ENCODE peak calls at places on chromosomes 13 and 19, in six cellular contexts. U, Y, I, A, Q and O are unnamed samples.
A peak's percentile ranks its signal among the peaks of the same experiment; 100 is the strongest.

GRCh38 chr13:94673841-94674240 is 38.5 kb downstream of the SOX21 start:
- DNase-seq in U (no peak), Y (no peak), I (no peak), A (no peak), Q (no peak), O (no peak)

GRCh38 chr13:39415003-39415402 is 188.0 kb downstream of the LHFPL6 start:
- DNase-seq in U (peak; percentile 31), Y (no peak), I (no peak), A (no peak), Q (no peak), O (no peak)

GRCh38 chr13:43804461-43805070 is 17.8 kb upstream of the ENOX1 start:
- DNase-seq in U (no peak), Y (no peak), I (peak; percentile 44), A (no peak), Q (peak; percentile 76), O (no peak)

GRCh38 chr13:113975416-113975815 is 1.5 kb upstream of the C13orf46 start:
- DNase-seq in U (no peak), Y (no peak), I (no peak), A (no peak), Q (no peak), O (no peak)

GRCh38 chr13:112510987-112511715 is 76.8 kb downstream of the TUBGCP3 start:
- DNase-seq in U (no peak), Y (no peak), I (no peak), A (no peak), Q (no peak), O (no peak)

GRCh38 chr13:73215807-73216206 is 157.0 kb downstream of the KLF5 start:
- DNase-seq in U (no peak), Y (peak; percentile 38), I (no peak), A (peak; percentile 74), Q (no peak), O (peak; percentile 84)

GRCh38 chr19:44476559-44477408 is 23.5 kb downstream of the ZNF180 start:
- DNase-seq in U (no peak), Y (no peak), I (no peak), A (no peak), Q (peak; percentile 6), O (no peak)

GRCh38 chr19:18946918-18947317 is 5.9 kb upstream of the HOMER3 start:
- DNase-seq in U (no peak), Y (no peak), I (no peak), A (no peak), Q (no peak), O (no peak)

GRCh38 chr13:20351279-20352022 is 119.3 kb upstream of the GJB6 start:
- DNase-seq in U (no peak), Y (no peak), I (peak; percentile 26), A (peak; percentile 59), Q (no peak), O (peak; percentile 72)

GRCh38 chr19:47309608-47310007 is at the start of gene C5AR1:
- DNase-seq in U (no peak), Y (no peak), I (no peak), A (no peak), Q (no peak), O (no peak)

GRCh38 chr13:66635526-66635925 is 594.6 kb downstream of the PCDH9 start:
- DNase-seq in U (no peak), Y (no peak), I (peak; percentile 68), A (peak; percentile 64), Q (no peak), O (peak; percentile 48)

GRCh38 chr13:80469841-80470378 is 129.0 kb upstream of the SPRY2 start:
- DNase-seq in U (no peak), Y (no peak), I (no peak), A (no peak), Q (no peak), O (no peak)

GRCh38 chr13:114059946-114060860 is 72.2 kb downstream of the RASA3 start:
- DNase-seq in U (no peak), Y (no peak), I (no peak), A (no peak), Q (no peak), O (no peak)

GRCh38 chr13:30763786-30764440 is 28.6 kb downstream of the ALOX5AP start:
- DNase-seq in U (no peak), Y (no peak), I (no peak), A (no peak), Q (no peak), O (no peak)

GRCh38 chr13:27476943-27477681 is 26.7 kb upstream of the MTIF3 start:
- DNase-seq in U (no peak), Y (peak; percentile 76), I (peak; percentile 6), A (no peak), Q (no peak), O (no peak)

GRCh38 chr19:19388568-19389555 is 16.6 kb upstream of the GATAD2A start:
- DNase-seq in U (no peak), Y (no peak), I (no peak), A (no peak), Q (no peak), O (no peak)

GRCh38 chr19:18292810-18293641 is 11.6 kb upstream of the JUND start:
- DNase-seq in U (peak; percentile 95), Y (peak; percentile 71), I (no peak), A (no peak), Q (peak; percentile 84), O (no peak)

GRCh38 chr13:48292650-48293049 is 10.9 kb upstream of the RB1 start:
- DNase-seq in U (no peak), Y (no peak), I (no peak), A (no peak), Q (no peak), O (no peak)

GRCh38 chr13:48294670-48295069 is 8.9 kb upstream of the RB1 start:
- DNase-seq in U (no peak), Y (no peak), I (no peak), A (no peak), Q (no peak), O (no peak)

GRCh38 chr13:48296528-48296927 is 7.0 kb upstream of the RB1 start:
- DNase-seq in U (no peak), Y (no peak), I (no peak), A (no peak), Q (no peak), O (no peak)

GRCh38 chr13:48297131-48297786 is 6.3 kb upstream of the RB1 start:
- DNase-seq in U (no peak), Y (no peak), I (no peak), A (no peak), Q (no peak), O (no peak)

GRCh38 chr13:48295271-48295670 is 8.3 kb upstream of the RB1 start:
- DNase-seq in U (no peak), Y (no peak), I (no peak), A (no peak), Q (no peak), O (no peak)
- H3K4me3 ChIP-seq in U (no peak overlapping the region), Y (no peak overlapping the region), I (no peak overlapping the region), A (no peak overlapping the region), Q (no peak overlapping the region), O (no peak overlapping the region)

DNA sequence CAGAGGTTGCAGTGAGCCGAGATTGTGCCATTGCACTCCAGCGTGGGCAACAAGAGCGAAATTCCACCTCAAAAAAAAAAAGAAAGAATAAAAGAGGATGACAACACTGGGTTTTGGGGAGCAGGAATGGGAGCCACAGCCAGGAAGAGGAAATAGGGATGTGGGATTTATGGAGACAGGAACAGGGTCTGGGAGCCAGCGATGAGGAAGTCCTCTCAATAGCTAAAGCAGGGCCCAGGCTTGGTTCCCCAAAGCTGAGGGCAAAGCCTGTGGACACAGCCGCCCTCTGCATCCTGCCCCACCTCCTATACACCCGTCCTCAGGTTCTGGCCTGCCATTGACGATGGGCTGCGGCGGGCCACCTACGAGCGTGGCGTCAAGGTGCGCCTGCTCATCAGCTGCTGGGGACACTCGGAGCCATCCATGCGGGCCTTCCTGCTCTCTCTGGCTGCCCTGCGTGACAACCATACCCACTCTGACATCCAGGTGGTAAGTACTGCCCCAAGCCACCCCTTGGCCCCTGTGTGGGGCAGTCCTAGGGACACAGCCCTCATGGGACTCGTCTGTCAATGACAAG is 13.6 kb downstream of the HIPK4 start:
- DNase-seq in U (no peak), Y (no peak), I (no peak), A (no peak), Q (no peak), O (no peak)
- TF ChIP-seq CTCF in U (no peak), Y (no peak), I (no peak), A (no peak), Q (no peak), O (no peak)

GRCh38 chr19:48489608-48490216 is 20.5 kb downstream of the CYTH2 start:
- DNase-seq in U (no peak), Y (peak; percentile 87), I (no peak), A (no peak), Q (peak; percentile 83), O (no peak)

GRCh38 chr19:48484931-48485612 is 15.9 kb downstream of the CYTH2 start:
- DNase-seq in U (no peak), Y (no peak), I (no peak), A (no peak), Q (no peak), O (no peak)

GRCh38 chr19:48490980-48491792 is 20.4 kb downstream of the LMTK3 start:
- DNase-seq in U (peak; percentile 52), Y (peak; percentile 56), I (no peak), A (no peak), Q (peak; percentile 65), O (no peak)

GRCh38 chr19:48487544-48487943 is 18.4 kb downstream of the CYTH2 start:
- DNase-seq in U (no peak), Y (no peak), I (no peak), A (no peak), Q (no peak), O (no peak)

DNA sequence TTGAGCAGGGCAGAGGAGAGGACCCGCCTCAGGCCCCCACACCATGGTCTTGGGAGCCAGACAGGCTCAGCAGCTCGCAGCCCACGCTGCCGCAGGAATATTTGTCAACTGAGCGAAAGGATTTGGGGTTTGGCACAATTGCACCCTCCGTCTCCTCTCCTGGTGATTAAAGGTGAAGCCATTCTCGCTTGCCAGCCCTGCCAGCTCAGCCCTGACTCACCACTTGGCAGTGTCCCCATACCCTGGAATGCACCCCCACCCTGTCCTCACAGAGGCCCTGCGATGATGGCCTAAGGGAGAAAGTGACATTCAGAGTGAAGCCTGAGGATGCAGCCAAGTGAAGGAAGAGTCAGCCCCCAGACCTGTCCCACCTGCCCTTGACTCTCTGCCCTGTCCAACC is 18.8 kb downstream of the CYTH2 start:
- DNase-seq in U (no peak), Y (peak; percentile 88), I (no peak), A (peak; percentile 36), Q (no peak), O (peak; percentile 44)
- H3K4me3 ChIP-seq in U (no peak overlapping the region), Y (no peak overlapping the region), I (no peak overlapping the region), A (no peak overlapping the region), Q (no peak overlapping the region), O (no peak overlapping the region)

DNA sequence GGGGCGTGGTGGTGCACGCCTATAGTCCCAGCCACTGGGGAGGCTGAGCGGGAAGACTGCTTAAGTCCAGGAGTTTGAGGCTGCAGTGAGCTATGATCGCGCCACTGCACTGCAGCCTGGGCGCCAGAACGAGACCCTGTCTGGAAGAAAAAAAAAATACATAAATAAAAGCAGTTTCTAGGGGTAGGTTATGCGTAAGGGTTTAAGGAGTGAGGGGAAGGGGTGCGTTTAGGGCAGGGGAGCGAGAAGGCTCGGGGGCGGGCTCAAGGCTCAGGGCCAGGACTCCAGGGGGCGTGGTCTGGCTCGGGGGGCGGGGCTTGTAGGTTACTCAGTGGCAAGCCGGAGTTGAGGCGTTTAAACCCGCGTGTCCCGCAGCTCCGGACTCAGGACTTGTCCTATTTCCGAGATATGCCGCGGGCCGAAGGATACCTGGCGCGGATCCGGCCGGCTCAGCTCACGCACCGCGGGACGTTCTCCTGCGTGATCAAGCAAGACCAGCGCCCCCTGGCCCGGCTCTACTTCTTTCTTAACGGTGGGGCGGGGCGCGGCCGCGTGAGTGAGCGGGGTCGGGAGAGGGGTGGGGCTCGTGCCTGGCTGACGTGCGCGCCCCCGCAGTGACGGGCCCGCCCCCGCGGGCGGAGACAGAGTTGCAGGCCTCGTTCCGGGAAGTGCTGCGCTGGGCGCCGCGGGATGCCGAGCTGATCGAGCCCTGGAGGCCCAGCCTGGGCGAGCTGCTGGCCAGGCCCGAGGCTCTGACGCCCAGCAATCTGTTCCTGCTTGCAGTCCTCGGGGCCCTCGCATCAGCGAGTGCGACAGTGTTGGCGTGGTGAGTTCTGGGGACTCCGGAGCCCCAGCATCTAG is 10.8 kb downstream of the SPACA6 start:
- DNase-seq in U (peak; percentile 98), Y (peak; percentile 98), I (peak; percentile 67), A (peak; percentile 53), Q (peak; percentile 96), O (peak; percentile 66)
- TF ChIP-seq CTCF in U (peak; percentile 72), Y (no peak), I (peak; percentile 61), A (peak; percentile 60), Q (peak; percentile 54), O (peak; percentile 46)